ENCODE peak calls at places on chromosomes 3 and 15, in four cellular contexts. Y, N, V and D are unnamed samples.

GRCh38 chr15:66714543-66714981 is 12.5 kb downstream of the SMAD6 start:
- DNase-seq in V (no peak), N (peak; percentile 39), Y (no peak), D (no peak)

GRCh38 chr15:85494035-85494793 is 113.8 kb downstream of the AKAP13 start:
- DNase-seq in N (peak; percentile 92), Y (no peak), V (no peak), D (no peak)

GRCh38 chr3:42906085-42906904 is at the start of gene ZNF662:
- DNase-seq in N (no peak), V (peak; percentile 65), Y (no peak), D (no peak)

GRCh38 chr15:70643783-70644125 is 119.6 kb downstream of the UACA start:
- DNase-seq in Y (no peak), V (no peak), N (peak; percentile 38), D (no peak)

GRCh38 chr3:113828605-113829004 is 10.0 kb upstream of the GRAMD1C start:
- DNase-seq in N (no peak), V (no peak), Y (no peak), D (peak; percentile 64)

GRCh38 chr3:140298569-140299070 is 363.6 kb downstream of the CLSTN2 start:
- DNase-seq in Y (no peak), V (no peak), N (no peak), D (no peak)

GRCh38 chr15:51104512-51104911 is 9.8 kb upstream of the TNFAIP8L3 start:
- DNase-seq in N (peak; percentile 55), Y (no peak), V (no peak), D (no peak)

GRCh38 chr3:60399861-60400845 is 851.1 kb downstream of the FHIT start:
- DNase-seq in V (no peak), N (peak; percentile 7), Y (no peak), D (no peak)

GRCh38 chr3:20039765-20040475 is at the start of gene KAT2B:
- DNase-seq in Y (no peak), V (peak; percentile 58), N (peak; percentile 35), D (peak; percentile 90)

GRCh38 chr15:48177875-48178611 is at the start of gene MYEF2:
- DNase-seq in V (peak; percentile 62), Y (peak; percentile 50), N (peak; percentile 46), D (peak; percentile 86)

DNA sequence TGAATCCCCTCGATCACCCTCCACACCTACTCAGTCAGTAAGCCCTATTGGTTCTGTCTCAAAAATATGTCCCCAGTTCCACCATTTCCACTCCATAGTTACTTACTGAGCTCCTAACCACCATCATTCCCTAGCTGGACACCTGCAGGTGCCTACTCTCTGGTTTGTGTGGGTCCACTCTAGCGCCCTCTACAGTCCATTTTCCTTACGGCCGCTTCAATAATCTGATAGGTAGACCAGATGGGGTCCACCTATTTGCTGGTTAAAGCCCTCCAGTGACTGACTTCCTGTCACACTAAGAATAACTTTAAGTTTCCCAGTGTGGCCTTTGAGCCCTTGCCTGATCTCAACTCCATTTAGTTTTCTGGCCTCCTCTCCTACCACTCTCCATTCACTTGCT is 5.0 kb downstream of the GXYLT2 start:
- DNase-seq in Y (no peak), V (no peak), N (no peak), D (peak; percentile 35)
- TF ChIP-seq CTCF in Y (peak; percentile 51), V (no peak), N (peak; percentile 33), D (peak; percentile 33)

GRCh38 chr15:82950295-82950694 is 2.2 kb downstream of the HOMER2 start:
- DNase-seq in V (no peak), N (no peak), Y (no peak), D (no peak)
- H3K4me3 ChIP-seq in V (peak overlapping the region; percentile 75), N (no peak overlapping the region), Y (no peak overlapping the region), D (no peak overlapping the region)

GRCh38 chr15:63038926-63039673 is 3.4 kb upstream of the TPM1 start:
- DNase-seq in V (no peak), Y (no peak), N (peak; percentile 87), D (no peak)

GRCh38 chr15:63034568-63034967 is 8.0 kb upstream of the TPM1 start:
- DNase-seq in N (no peak), Y (no peak), V (no peak), D (no peak)

GRCh38 chr15:63035253-63035652 is 7.3 kb upstream of the TPM1 start:
- DNase-seq in N (no peak), V (no peak), Y (no peak), D (no peak)

GRCh38 chr15:63037996-63038720 is 4.4 kb upstream of the TPM1 start:
- DNase-seq in V (no peak), Y (no peak), N (no peak), D (no peak)

DNA sequence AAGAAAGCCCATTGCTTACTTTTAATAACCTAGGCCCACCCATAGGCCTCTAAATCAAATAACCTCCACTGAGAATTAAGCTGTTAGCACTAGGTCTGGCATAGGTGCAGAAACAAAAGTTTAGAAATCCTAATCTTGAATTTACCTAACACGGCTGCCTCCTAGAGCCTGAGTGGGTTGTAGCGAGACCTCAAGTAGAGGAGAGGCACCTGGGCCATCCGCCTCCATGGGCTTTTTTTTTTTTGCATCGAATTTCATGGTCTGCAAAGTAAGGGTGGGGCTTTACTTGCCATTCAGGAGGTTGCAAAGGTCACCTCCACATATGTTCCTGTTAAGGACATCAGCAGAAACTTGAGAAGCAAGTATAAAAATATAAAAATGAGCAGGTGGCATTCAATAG is 6.6 kb upstream of the TPM1 start:
- DNase-seq in Y (no peak), V (no peak), N (no peak), D (no peak)
- TF ChIP-seq CTCF in Y (no peak), V (no peak), N (no peak), D (no peak)

GRCh38 chr15:53747501-53748068 is 11.9 kb downstream of the WDR72 start:
- DNase-seq in V (no peak), N (no peak), Y (no peak), D (no peak)
- H3K4me3 ChIP-seq in V (no peak overlapping the region), N (no peak overlapping the region), Y (no peak overlapping the region), D (no peak overlapping the region)

GRCh38 chr15:101773496-101774100 is 29.7 kb upstream of the OR4F6 start:
- DNase-seq in Y (no peak), N (no peak), V (no peak), D (peak; percentile 12)
- TF ChIP-seq CTCF in Y (peak; percentile 56), N (no peak), V (no peak), D (peak; percentile 38)